ENCODE peak calls at places on chromosomes 3 and 15, in four cellular contexts. One of them, this sample, is unnamed.

GRCh38 chr15:47566610-47567009 is 150.7 kb upstream of the SEMA6D start:
- DNase-seq in HepG2: no peak
- DNase-seq in K562: no peak
- DNase-seq in GM12878: no peak
- DNase-seq in this sample: no peak

GRCh38 chr3:24419067-24419791 is 75.4 kb downstream of the THRB start:
- DNase-seq in HepG2: no peak
- DNase-seq in K562: no peak
- DNase-seq in GM12878: no peak
- DNase-seq in this sample: no peak

GRCh38 chr3:72395654-72396415 is 452.4 kb downstream of the SHQ1 start:
- DNase-seq in HepG2: no peak
- DNase-seq in K562: no peak
- DNase-seq in GM12878: no peak
- DNase-seq in this sample: no peak

GRCh38 chr15:39192376-39192775 is 388.5 kb upstream of the THBS1 start:
- DNase-seq in HepG2: no peak
- DNase-seq in K562: no peak
- DNase-seq in GM12878: no peak
- DNase-seq in this sample: no peak

GRCh38 chr15:50192164-50192563 is 10.2 kb downstream of the SLC27A2 start:
- DNase-seq in HepG2: no peak
- DNase-seq in K562: no peak
- DNase-seq in GM12878: no peak
- DNase-seq in this sample: no peak

GRCh38 chr3:104909721-104910120 is 457.0 kb upstream of the ALCAM start:
- DNase-seq in HepG2: no peak
- DNase-seq in K562: no peak
- DNase-seq in GM12878: no peak
- DNase-seq in this sample: no peak

GRCh38 chr3:185866995-185867394 is 42.2 kb upstream of the IGF2BP2 start:
- DNase-seq in HepG2: no peak
- DNase-seq in K562: no peak
- DNase-seq in GM12878: no peak
- DNase-seq in this sample: no peak

GRCh38 chr3:143218176-143218575 is 98.6 kb downstream of the CHST2 start:
- DNase-seq in HepG2: no peak
- DNase-seq in K562: no peak
- DNase-seq in GM12878: no peak
- DNase-seq in this sample: no peak

GRCh38 chr3:66037986-66038369 is 740 bp downstream of the MAGI1 start:
- DNase-seq in HepG2: no peak
- DNase-seq in K562: peak
- DNase-seq in GM12878: no peak
- DNase-seq in this sample: no peak

GRCh38 chr3:9500108-9501050 is 53.2 kb downstream of the LHFPL4 start:
- DNase-seq in HepG2: peak
- DNase-seq in K562: peak
- DNase-seq in GM12878: no peak
- DNase-seq in this sample: peak
- TF ChIP-seq REST in HepG2: peak
- TF ChIP-seq REST in K562: peak
- TF ChIP-seq REST in GM12878: peak
- TF ChIP-seq REST in this sample: peak

DNA sequence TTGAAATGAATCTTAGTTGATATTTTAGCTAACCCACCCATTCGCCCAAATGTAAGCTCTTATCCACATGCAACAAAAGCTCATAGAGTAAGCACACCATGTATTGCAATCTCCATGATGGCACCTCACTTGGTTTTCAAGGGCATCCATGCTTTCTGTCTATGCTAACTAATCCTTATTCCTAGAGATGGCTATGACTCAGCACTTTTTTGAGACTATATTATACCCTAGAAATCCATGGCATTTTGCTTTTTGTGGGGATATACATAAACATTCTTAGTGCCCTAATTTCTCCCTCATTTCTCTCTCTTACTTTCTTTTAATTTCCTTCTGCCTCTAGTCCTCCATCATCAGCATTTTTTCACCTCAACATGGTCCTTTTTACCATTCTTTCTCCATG is 168.5 kb upstream of the STT3B start:
- DNase-seq in HepG2: no peak
- DNase-seq in K562: no peak
- DNase-seq in GM12878: no peak
- DNase-seq in this sample: no peak
- TF ChIP-seq CREB1 in HepG2: no peak
- TF ChIP-seq CREB1 in K562: no peak
- TF ChIP-seq CREB1 in GM12878: no peak
- TF ChIP-seq CREB1 in this sample: no peak

GRCh38 chr3:15819043-15819442 is 21.3 kb upstream of the ANKRD28 start:
- DNase-seq in HepG2: no peak
- DNase-seq in K562: no peak
- DNase-seq in GM12878: no peak
- DNase-seq in this sample: no peak

GRCh38 chr3:15823092-15823491 is 25.3 kb upstream of the ANKRD28 start:
- DNase-seq in HepG2: no peak
- DNase-seq in K562: no peak
- DNase-seq in GM12878: no peak
- DNase-seq in this sample: peak

GRCh38 chr3:15819576-15819975 is 21.8 kb upstream of the ANKRD28 start:
- DNase-seq in HepG2: no peak
- DNase-seq in K562: no peak
- DNase-seq in GM12878: no peak
- DNase-seq in this sample: no peak

GRCh38 chr3:15822281-15822680 is 24.5 kb upstream of the ANKRD28 start:
- DNase-seq in HepG2: no peak
- DNase-seq in K562: no peak
- DNase-seq in GM12878: no peak
- DNase-seq in this sample: no peak

GRCh38 chr3:15820911-15821310 is 23.1 kb upstream of the ANKRD28 start:
- DNase-seq in HepG2: no peak
- DNase-seq in K562: no peak
- DNase-seq in GM12878: no peak
- DNase-seq in this sample: no peak
- TF ChIP-seq REST in HepG2: no peak
- TF ChIP-seq REST in K562: no peak
- TF ChIP-seq REST in GM12878: no peak
- TF ChIP-seq REST in this sample: no peak

DNA sequence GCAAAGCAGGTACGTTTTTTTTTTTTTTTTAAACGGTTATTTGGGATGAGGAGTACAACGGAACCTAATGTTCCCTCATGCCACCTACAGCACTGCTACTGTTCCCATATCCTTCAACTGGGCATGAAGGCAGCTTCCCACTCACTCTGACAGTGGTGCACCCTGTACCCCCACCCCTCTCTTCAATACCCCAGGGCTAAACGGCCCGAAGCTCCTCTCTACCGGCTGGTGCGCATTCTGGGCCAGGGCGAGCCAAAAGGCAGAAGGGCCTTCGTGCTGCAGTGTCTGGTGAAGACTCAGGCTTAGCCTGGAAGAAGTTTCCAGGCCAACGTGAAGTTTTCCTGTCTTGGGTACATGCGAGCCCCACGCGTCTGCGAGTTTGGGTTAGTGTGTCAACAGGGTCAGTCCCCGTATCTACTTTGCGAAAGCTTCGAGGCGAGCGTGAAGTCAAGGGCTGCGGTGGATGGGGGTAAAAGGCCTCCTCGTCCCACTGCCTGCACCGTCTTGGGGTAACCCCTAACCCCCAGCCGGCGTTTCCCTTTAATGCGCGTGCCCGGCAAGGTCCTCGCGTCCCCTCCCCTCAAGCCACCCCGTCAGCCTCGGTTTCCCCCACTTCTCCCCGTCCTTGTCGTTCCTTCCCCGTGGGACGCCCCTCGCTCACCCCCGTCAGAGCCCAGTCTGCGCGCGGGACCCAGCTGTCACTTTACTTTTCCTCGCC is 765 bp upstream of the UBE2E2 start:
- DNase-seq in HepG2: no peak
- DNase-seq in K562: no peak
- DNase-seq in GM12878: no peak
- DNase-seq in this sample: peak
- TF ChIP-seq CREB1 in HepG2: no peak
- TF ChIP-seq CREB1 in K562: no peak
- TF ChIP-seq CREB1 in GM12878: no peak
- TF ChIP-seq CREB1 in this sample: no peak

GRCh38 chr3:133670525-133670995 is 8.8 kb upstream of the TOPBP1 start:
- DNase-seq in HepG2: peak
- DNase-seq in K562: no peak
- DNase-seq in GM12878: no peak
- DNase-seq in this sample: no peak
- TF ChIP-seq REST in HepG2: no peak
- TF ChIP-seq REST in K562: no peak
- TF ChIP-seq REST in GM12878: no peak
- TF ChIP-seq REST in this sample: no peak